ENCODE peak calls at places on chromosomes 7 and 10, in six cellular contexts. A, Y, S, P, F and M are unnamed samples.

GRCh38 chr7:2321020-2321419 is 6.8 kb upstream of the SNX8 start:
- DNase-seq in A (no peak), Y (no peak), S (no peak), P (no peak), F (peak), M (no peak)

GRCh38 chr10:113402602-113403001 is 150.3 kb upstream of the HABP2 start:
- DNase-seq in A (no peak), Y (no peak), S (no peak), P (no peak), F (no peak), M (no peak)

GRCh38 chr10:71070741-71071140 is 141.6 kb upstream of the UNC5B start:
- DNase-seq in A (no peak), Y (no peak), S (no peak), P (no peak), F (no peak), M (no peak)

GRCh38 chr7:106430535-106431455 is 146.0 kb upstream of the NAMPT start:
- DNase-seq in A (no peak), Y (no peak), S (no peak), P (no peak), F (no peak), M (no peak)

GRCh38 chr10:78706256-78706655 is 362.5 kb upstream of the ZMIZ1 start:
- DNase-seq in A (no peak), Y (no peak), S (no peak), P (no peak), F (no peak), M (no peak)

GRCh38 chr10:20596065-20596760 is 300.9 kb downstream of the NEBL start:
- DNase-seq in A (no peak), Y (no peak), S (no peak), P (no peak), F (no peak), M (no peak)

GRCh38 chr10:7797582-7797981 is 9.6 kb downstream of the ATP5F1C start:
- DNase-seq in A (peak), Y (peak), S (peak), P (no peak), F (no peak), M (no peak)

GRCh38 chr7:149209518-149210269 is 14.3 kb downstream of the ZNF282 start:
- DNase-seq in A (peak), Y (no peak), S (no peak), P (peak), F (peak), M (peak)

GRCh38 chr7:130875265-130875741 is 141.3 kb upstream of the KLF14 start:
- DNase-seq in A (no peak), Y (peak), S (no peak), P (peak), F (peak), M (peak)

GRCh38 chr7:157851501-157852067 is 514.8 kb downstream of the DNAJB6 start:
- DNase-seq in A (no peak), Y (peak), S (no peak), P (no peak), F (peak), M (no peak)

GRCh38 chr10:110698782-110699201 is 54.7 kb downstream of the RBM20 start:
- DNase-seq in A (no peak), Y (peak), S (no peak), P (no peak), F (no peak), M (no peak)

GRCh38 chr10:93435621-93436385 is 46.3 kb downstream of the MYOF start:
- DNase-seq in A (peak), Y (no peak), S (no peak), P (no peak), F (peak), M (no peak)

GRCh38 chr10:90871279-90871760 is 454 bp upstream of the RPP30 start:
- DNase-seq in A (no peak), Y (no peak), S (no peak), P (peak), F (peak), M (peak)

GRCh38 chr10:15245530-15245929 is 77.0 kb upstream of the NMT2 start:
- DNase-seq in A (no peak), Y (no peak), S (no peak), P (no peak), F (peak), M (peak)

GRCh38 chr7:137774793-137775201 is 72.0 kb downstream of the DGKI start:
- DNase-seq in A (no peak), Y (no peak), S (no peak), P (no peak), F (no peak), M (no peak)

GRCh38 chr7:82675396-82675795 is 231.8 kb upstream of the CACNA2D1 start:
- DNase-seq in A (no peak), Y (no peak), S (no peak), P (no peak), F (no peak), M (no peak)

GRCh38 chr7:14682910-14683465 is 219.6 kb downstream of the DGKB start:
- DNase-seq in A (no peak), Y (no peak), S (no peak), P (no peak), F (no peak), M (no peak)

GRCh38 chr7:65463184-65463583 is 89.5 kb downstream of the ZNF92 start:
- DNase-seq in A (no peak), Y (no peak), S (no peak), P (no peak), F (no peak), M (no peak)

GRCh38 chr10:114658175-114658574 is at the start of gene ABLIM1:
- DNase-seq in A (no peak), Y (no peak), S (no peak), P (no peak), F (no peak), M (no peak)

GRCh38 chr7:66205736-66206080 is 574 bp downstream of the TPST1 start:
- DNase-seq in A (no peak), Y (no peak), S (no peak), P (peak), F (peak), M (no peak)

GRCh38 chr10:73576178-73576889 is 14.8 kb downstream of the USP54 start:
- DNase-seq in A (no peak), Y (no peak), S (peak), P (peak), F (no peak), M (no peak)

GRCh38 chr7:151599401-151600227 is 79.9 kb upstream of the RHEB start:
- DNase-seq in A (peak), Y (no peak), S (peak), P (no peak), F (no peak), M (no peak)

GRCh38 chr10:124292911-124293640 is 125.6 kb downstream of the OAT start:
- DNase-seq in A (no peak), Y (no peak), S (no peak), P (no peak), F (no peak), M (no peak)

GRCh38 chr7:30706316-30706715 is 24.1 kb upstream of the CRHR2 start:
- DNase-seq in A (no peak), Y (no peak), S (no peak), P (no peak), F (no peak), M (no peak)

GRCh38 chr7:55563596-55564325 is 8.5 kb downstream of the VOPP1 start:
- DNase-seq in A (no peak), Y (no peak), S (no peak), P (no peak), F (no peak), M (no peak)

GRCh38 chr10:23439452-23439919 is 611 bp downstream of the OTUD1 start:
- DNase-seq in A (no peak), Y (peak), S (no peak), P (no peak), F (peak), M (peak)

GRCh38 chr10:127055263-127055662 is 141.1 kb downstream of the INSYN2A start:
- DNase-seq in A (no peak), Y (no peak), S (no peak), P (no peak), F (no peak), M (no peak)

GRCh38 chr10:130764651-130765050 is 546.9 kb downstream of the TCERG1L start:
- DNase-seq in A (no peak), Y (no peak), S (no peak), P (no peak), F (no peak), M (no peak)

GRCh38 chr7:76064208-76064970 is 16.5 kb downstream of the MDH2 start:
- DNase-seq in A (no peak), Y (no peak), S (no peak), P (no peak), F (no peak), M (no peak)

GRCh38 chr7:102439963-102440795 is 6.8 kb downstream of the ORAI2 start:
- DNase-seq in A (peak), Y (peak), S (no peak), P (no peak), F (peak), M (no peak)

GRCh38 chr10:69647101-69647500 is 17.1 kb downstream of the FAM241B start:
- DNase-seq in A (no peak), Y (no peak), S (no peak), P (no peak), F (no peak), M (no peak)

GRCh38 chr7:155032978-155033377 is 30.1 kb upstream of the PAXIP1 start:
- DNase-seq in A (no peak), Y (no peak), S (no peak), P (no peak), F (no peak), M (no peak)

GRCh38 chr7:44060948-44061644 is 4.3 kb downstream of the PGAM2 start:
- DNase-seq in A (no peak), Y (peak), S (no peak), P (no peak), F (no peak), M (no peak)

GRCh38 chr10:133401500-133401899 is 7.5 kb downstream of the MTG1 start:
- DNase-seq in A (no peak), Y (no peak), S (no peak), P (no peak), F (no peak), M (no peak)

GRCh38 chr7:112162161-112163020 is 43.8 kb downstream of the DOCK4 start:
- DNase-seq in A (no peak), Y (peak), S (no peak), P (no peak), F (peak), M (peak)

GRCh38 chr10:71568896-71569492 is 150.6 kb downstream of the C10orf105 start:
- DNase-seq in A (no peak), Y (no peak), S (no peak), P (no peak), F (no peak), M (no peak)

GRCh38 chr7:104979167-104979841 is 34.7 kb upstream of the KMT2E start:
- DNase-seq in A (no peak), Y (no peak), S (peak), P (no peak), F (peak), M (no peak)

GRCh38 chr10:78602201-78602917 is 466.4 kb upstream of the ZMIZ1 start:
- DNase-seq in A (no peak), Y (no peak), S (no peak), P (no peak), F (peak), M (no peak)

GRCh38 chr10:49435225-49435624 is 39.3 kb upstream of the DRGX start:
- DNase-seq in A (no peak), Y (no peak), S (no peak), P (no peak), F (no peak), M (no peak)

GRCh38 chr7:13276977-13277376 is 589.5 kb downstream of the ARL4A start:
- DNase-seq in A (no peak), Y (no peak), S (no peak), P (no peak), F (peak), M (no peak)
- TF ChIP-seq CTCF in A (peak), Y (no peak), S (peak), P (peak), F (peak), M (peak)

GRCh38 chr7:27434729-27435400 is 192.3 kb downstream of the EVX1 start:
- DNase-seq in A (peak), Y (no peak), S (no peak), P (no peak), F (peak), M (no peak)
- TF ChIP-seq CTCF in A (peak), Y (no peak), S (peak), P (no peak), F (peak), M (no peak)

GRCh38 chr7:92404170-92404614 is 43.1 kb upstream of the GATAD1 start:
- DNase-seq in A (no peak), Y (no peak), S (no peak), P (no peak), F (peak), M (no peak)
- TF ChIP-seq CTCF in A (peak), Y (no peak), S (no peak), P (no peak), F (peak), M (no peak)

DNA sequence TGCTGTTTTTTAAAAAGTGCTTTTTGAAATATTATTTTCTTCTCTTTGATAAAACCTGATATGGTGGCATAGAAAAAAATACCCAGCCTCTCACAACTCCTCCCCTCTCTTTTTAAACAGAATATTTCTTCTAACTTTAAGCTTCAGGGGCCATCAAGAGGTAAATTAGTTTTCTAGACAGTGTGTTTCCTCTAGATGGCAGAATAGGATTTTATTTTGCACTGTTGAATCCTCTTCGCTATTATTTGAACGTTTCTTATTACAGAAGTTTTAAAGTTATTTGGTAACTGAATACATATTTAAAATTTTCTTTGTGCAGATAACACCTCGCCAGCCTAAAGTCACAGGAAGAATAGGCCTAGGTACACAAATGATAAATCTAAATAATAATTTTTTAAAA is 30.3 kb downstream of the ARL5B start:
- DNase-seq in A (no peak), Y (no peak), S (no peak), P (no peak), F (peak), M (no peak)
- TF ChIP-seq CTCF in A (no peak), Y (peak), S (peak), P (peak), F (peak), M (no peak)

DNA sequence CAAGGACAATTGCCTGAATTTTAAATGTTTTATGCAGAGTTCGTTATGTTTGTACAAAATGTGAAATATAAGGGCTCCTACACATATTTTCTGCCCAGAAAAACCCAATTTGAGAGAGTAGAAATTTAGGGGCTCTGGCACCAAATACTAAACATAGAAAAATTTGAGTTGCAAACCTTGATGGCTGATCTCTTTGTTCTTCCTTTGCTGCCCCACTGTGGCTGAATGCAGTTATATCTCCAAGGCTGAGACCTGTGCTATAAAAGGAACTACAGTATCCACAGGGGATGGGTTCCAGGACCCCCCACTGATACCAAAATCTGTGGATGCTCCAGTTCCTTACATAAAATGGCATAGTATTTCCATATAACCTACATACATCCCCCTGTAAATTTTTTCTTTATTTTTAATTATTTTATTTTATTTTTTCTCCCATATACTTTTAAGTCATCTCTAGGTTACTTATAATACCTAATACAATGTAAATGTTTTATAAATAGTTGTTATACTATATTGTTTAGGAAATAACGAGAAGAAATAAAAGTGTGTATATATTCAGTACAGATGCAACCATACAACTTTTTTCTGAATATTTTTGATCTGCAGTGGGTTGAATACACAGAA is 22.5 kb downstream of the CFAP43 start:
- DNase-seq in A (no peak), Y (no peak), S (no peak), P (peak), F (peak), M (peak)
- TF ChIP-seq CTCF in A (peak), Y (no peak), S (peak), P (peak), F (peak), M (peak)

GRCh38 chr7:5314864-5315263 is 32.1 kb downstream of the SLC29A4 start:
- DNase-seq in A (no peak), Y (no peak), S (no peak), P (no peak), F (no peak), M (no peak)
- TF ChIP-seq CTCF in A (no peak), Y (no peak), S (no peak), P (no peak), F (no peak), M (no peak)

GRCh38 chr10:106980711-106981460 is 183.6 kb downstream of the SORCS1 start:
- DNase-seq in A (no peak), Y (no peak), S (no peak), P (no peak), F (peak), M (no peak)
- TF ChIP-seq CTCF in A (no peak), Y (no peak), S (no peak), P (peak), F (no peak), M (no peak)

DNA sequence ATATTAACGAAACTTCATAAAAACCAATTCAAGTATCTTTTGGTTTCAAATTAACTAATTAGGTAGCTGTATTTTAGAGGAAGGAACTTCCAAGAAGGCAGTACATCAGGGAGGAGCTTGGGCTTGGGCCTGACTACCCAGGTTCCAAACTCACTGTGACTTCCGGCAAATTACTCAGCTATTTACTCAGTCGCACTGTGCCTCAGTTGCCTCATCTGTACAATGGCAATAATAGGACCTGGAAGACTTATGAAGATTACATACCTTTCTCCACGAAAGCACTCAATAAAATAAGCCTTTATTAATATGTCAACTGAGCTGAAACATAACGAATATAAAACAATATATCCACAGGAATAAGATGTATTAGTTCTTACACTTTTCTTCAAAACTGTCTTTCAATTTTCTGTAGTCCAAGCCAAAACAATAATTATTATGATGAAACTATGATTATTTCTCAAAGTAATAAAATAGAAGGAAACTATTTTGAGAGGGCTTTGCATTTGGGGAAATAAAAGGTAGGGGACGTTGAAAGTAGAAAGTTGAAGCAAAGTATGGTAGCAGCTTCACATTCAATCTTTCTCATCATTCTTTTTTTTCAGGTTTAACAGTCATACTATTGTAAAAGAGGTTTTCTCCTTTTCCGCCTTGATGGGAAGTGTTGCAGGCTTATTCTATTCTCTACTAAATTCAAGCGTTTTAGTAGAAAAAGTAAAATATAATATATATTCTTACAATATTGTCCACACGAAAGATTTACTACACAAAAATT is 10.5 kb upstream of the EBLN1 start:
- DNase-seq in A (no peak), Y (no peak), S (no peak), P (no peak), F (no peak), M (no peak)
- TF ChIP-seq CTCF in A (no peak), Y (no peak), S (no peak), P (no peak), F (no peak), M (no peak)

DNA sequence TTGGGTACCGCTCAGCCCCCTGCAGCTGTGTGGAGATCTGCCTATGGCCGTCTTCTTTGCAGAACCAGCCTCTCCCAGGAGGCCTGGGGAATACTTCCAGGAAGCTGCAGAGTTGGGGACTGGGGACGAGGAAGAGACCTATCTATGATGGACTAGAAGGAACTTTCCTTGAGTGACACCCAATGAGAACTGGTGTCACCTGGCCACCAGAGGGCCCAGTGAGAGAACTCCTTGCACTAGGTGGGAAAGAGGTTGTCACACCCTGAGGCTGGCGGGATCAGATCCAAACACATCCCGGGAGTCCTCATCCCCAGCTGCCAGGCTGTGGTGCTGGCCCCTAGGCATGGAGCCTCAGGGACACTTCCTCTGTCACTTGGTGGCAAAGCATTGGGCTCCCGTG is 4.9 kb upstream of the GRID2IP start:
- DNase-seq in A (no peak), Y (no peak), S (no peak), P (peak), F (no peak), M (no peak)
- TF ChIP-seq CTCF in A (no peak), Y (no peak), S (no peak), P (peak), F (peak), M (no peak)